ENCODE peak calls at places on chromosomes 12 and 14, in nine cellular contexts. H is SW480; X is neural crest cell; F is activated CD8-positive, alpha-beta memory T cell treated with anti-CD3 and anti-CD28 coated beads, Interleukin-2, amount 50 U/mL, for 4 hours; V is foreskin keratinocyte; Q is stimulated activated CD4-positive, alpha-beta T cell treated with anti-CD3 and anti-CD28 coated beads, TNF-alpha, amount 100 ng/mL, for 1 hour; Y is brain microvascular endothelial cell; J is M059J; E is A673. T is an unnamed sample.

GRCh38 chr12:116183741-116184141 is 93.8 kb downstream of the MED13L start:
- DNase-seq in H (no peak), X (no peak), F (no peak), V (no peak), Q (no peak), Y (no peak), J (peak; percentile 15), E (peak; percentile 36), T (no peak)

GRCh38 chr14:37830271-37830670 is 234.8 kb downstream of the TTC6 start:
- DNase-seq in H (no peak), X (no peak), F (no peak), V (no peak), Q (no peak), Y (no peak), J (no peak), E (no peak), T (no peak)

GRCh38 chr12:87140257-87140656 is 884.1 kb upstream of the MGAT4C start:
- DNase-seq in H (no peak), X (no peak), F (no peak), V (peak; percentile 76), Q (no peak), Y (no peak), J (peak; percentile 35), E (no peak), T (peak; percentile 91)

GRCh38 chr14:73243341-73243740 is 6.0 kb downstream of the PAPLN start:
- DNase-seq in H (no peak), X (no peak), F (no peak), V (no peak), Q (no peak), Y (no peak), J (no peak), E (no peak), T (no peak)

GRCh38 chr14:105071942-105072341 is 6.7 kb upstream of the GPR132 start:
- DNase-seq in H (no peak), X (no peak), F (no peak), V (no peak), Q (no peak), Y (no peak), J (no peak), E (no peak), T (no peak)

GRCh38 chr12:191541-191940 is 22.4 kb downstream of the SLC6A12 start:
- DNase-seq in H (no peak), X (no peak), F (no peak), V (no peak), Q (no peak), Y (no peak), J (no peak), E (no peak), T (no peak)

GRCh38 chr12:124005736-124006581 is 32.9 kb downstream of the ZNF664 start:
- DNase-seq in H (no peak), X (no peak), F (no peak), V (no peak), Q (no peak), Y (no peak), J (no peak), E (no peak), T (no peak)

GRCh38 chr14:99728231-99728920 is 44.3 kb downstream of the CYP46A1 start:
- DNase-seq in H (no peak), X (no peak), F (peak; percentile 6), V (no peak), Q (no peak), Y (no peak), J (no peak), E (no peak), T (no peak)

GRCh38 chr12:25458047-25458552 is 95.0 kb downstream of the LMNTD1 start:
- DNase-seq in H (peak; percentile 97), X (no peak), F (no peak), V (peak; percentile 96), Q (no peak), Y (peak; percentile 94), J (peak; percentile 99), E (peak; percentile 85), T (peak; percentile 96)

GRCh38 chr14:100666403-100666802 is 60.3 kb upstream of the DLK1 start:
- DNase-seq in H (no peak), X (no peak), F (no peak), V (no peak), Q (no peak), Y (no peak), J (no peak), E (no peak), T (no peak)

GRCh38 chr12:62716866-62717477 is 218.0 kb downstream of the PPM1H start:
- DNase-seq in H (no peak), X (no peak), F (no peak), V (no peak), Q (no peak), Y (no peak), J (peak; percentile 90), E (no peak), T (peak; percentile 49)

GRCh38 chr12:66288121-66288520 is 14.2 kb upstream of the HELB start:
- DNase-seq in H (peak; percentile 12), X (no peak), F (peak; percentile 45), V (no peak), Q (peak; percentile 34), Y (no peak), J (no peak), E (no peak), T (no peak)

GRCh38 chr12:124684971-124685688 is 117.7 kb upstream of the NCOR2 start:
- DNase-seq in H (no peak), X (no peak), F (no peak), V (peak; percentile 67), Q (no peak), Y (peak; percentile 51), J (peak; percentile 89), E (no peak), T (peak; percentile 47)

GRCh38 chr12:50062733-50063452 is 5.5 kb downstream of the ASIC1 start:
- DNase-seq in H (no peak), X (no peak), F (no peak), V (peak; percentile 30), Q (no peak), Y (no peak), J (peak; percentile 13), E (no peak), T (no peak)

GRCh38 chr12:98188649-98189048 is 326.7 kb upstream of the TMPO start:
- DNase-seq in H (no peak), X (no peak), F (no peak), V (no peak), Q (no peak), Y (no peak), J (peak; percentile 4), E (peak; percentile 80), T (peak; percentile 17)

GRCh38 chr14:51616724-51617409 is 34.8 kb upstream of the FRMD6 start:
- DNase-seq in H (peak; percentile 77), X (no peak), F (no peak), V (peak; percentile 81), Q (no peak), Y (peak; percentile 94), J (peak; percentile 96), E (no peak), T (peak; percentile 81)

GRCh38 chr14:73662439-73663056 is 17.8 kb downstream of the DNAL1 start:
- DNase-seq in H (peak; percentile 74), X (no peak), F (no peak), V (peak; percentile 96), Q (no peak), Y (peak; percentile 90), J (peak; percentile 94), E (peak; percentile 84), T (peak; percentile 94)

GRCh38 chr12:125797421-125798175 is 732.4 kb downstream of the AACS start:
- DNase-seq in H (no peak), X (no peak), F (no peak), V (no peak), Q (no peak), Y (peak; percentile 2), J (no peak), E (no peak), T (no peak)

GRCh38 chr12:57232156-57232756 is 2.7 kb downstream of the SHMT2 start:
- DNase-seq in H (no peak), X (no peak), F (no peak), V (no peak), Q (no peak), Y (no peak), J (no peak), E (no peak), T (no peak)